ENCODE peak calls at places on chromosome 14, in four cellular contexts. M is HuH-7.5; Z is hepatocyte; C is stimulated activated CD8-positive, alpha-beta memory T cell treated with anti-CD3 and anti-CD28 coated beads, Interleukin-2, amount 100 ng/mL, for 1 hour. A is an unnamed sample.

GRCh38 chr14:106605548-106606448 is 1079.4 kb downstream of the TMEM121 start:
- DNase-seq in M (no peak), Z (no peak), C (peak; percentile 60), A (peak; percentile 48)

GRCh38 chr14:36238666-36239363 is 62.3 kb upstream of the PTCSC3 start:
- DNase-seq in M (no peak), Z (no peak), C (no peak), A (no peak)

GRCh38 chr14:61326847-61327246 is 5.5 kb downstream of the PRKCH start:
- DNase-seq in M (no peak), Z (peak; percentile 30), C (no peak), A (no peak)

GRCh38 chr14:63204407-63205280 is at the start of gene RHOJ:
- DNase-seq in M (no peak), Z (peak; percentile 41), C (no peak), A (no peak)

GRCh38 chr14:37592288-37593274 is 2.5 kb downstream of the FOXA1 start:
- DNase-seq in M (no peak), Z (peak; percentile 53), C (no peak), A (no peak)

GRCh38 chr14:61257469-61258057 is 23.6 kb downstream of the TMEM30B start:
- DNase-seq in M (no peak), Z (peak; percentile 27), C (no peak), A (no peak)

GRCh38 chr14:105532735-105533141 is 6.4 kb downstream of the TMEM121 start:
- DNase-seq in M (peak; percentile 91), Z (peak; percentile 4), C (no peak), A (no peak)

GRCh38 chr14:61127099-61127498 is 146.1 kb downstream of the SLC38A6 start:
- DNase-seq in M (no peak), Z (no peak), C (no peak), A (no peak)

GRCh38 chr14:61462566-61463195 is 141.3 kb downstream of the PRKCH start:
- DNase-seq in M (no peak), Z (peak; percentile 55), C (no peak), A (no peak)

GRCh38 chr14:102462391-102462790 is 47.2 kb downstream of the ANKRD9 start:
- DNase-seq in M (no peak), Z (no peak), C (no peak), A (no peak)

GRCh38 chr14:105444859-105445258 is 25.2 kb downstream of the MTA1 start:
- DNase-seq in M (no peak), Z (no peak), C (no peak), A (no peak)

GRCh38 chr14:73723411-73723798 is 9.2 kb upstream of the PNMA1 start:
- DNase-seq in M (no peak), Z (no peak), C (no peak), A (no peak)

GRCh38 chr14:68695326-68695768 is 97.5 kb downstream of the ZFP36L1 start:
- DNase-seq in M (no peak), Z (no peak), C (no peak), A (no peak)

GRCh38 chr14:50001146-50001998 is 108.5 kb downstream of the ARF6 start:
- DNase-seq in M (no peak), Z (peak; percentile 79), C (peak; percentile 51), A (peak; percentile 55)

GRCh38 chr14:89351364-89351957 is 65.6 kb downstream of the FOXN3 start:
- DNase-seq in M (peak; percentile 52), Z (peak; percentile 51), C (no peak), A (no peak)

GRCh38 chr14:85241022-85241880 is 288.7 kb upstream of the FLRT2 start:
- DNase-seq in M (no peak), Z (no peak), C (no peak), A (no peak)

GRCh38 chr14:74934476-74935339 is 11.6 kb upstream of the RPS6KL1 start:
- DNase-seq in M (no peak), Z (no peak), C (no peak), A (no peak)

A was measured in activated CD8-positive, alpha-beta memory T cell treated with anti-CD3 and anti-CD28 coated beads for 1 hour.